ENCODE peak calls at places on chromosomes 5 and 9, in five cellular contexts. L is lower lobe of right lung, O is psoas muscle, U is transverse colon, R is astrocyte. B is an unnamed sample.

GRCh38 chr9:78026947-78027346 is 4.7 kb downstream of the GNAQ start:
- DNase-seq in L (no peak), O (no peak), U (no peak), R (no peak), B (no peak)

GRCh38 chr5:11324521-11325289 is 563.7 kb upstream of the DAP start:
- DNase-seq in L (no peak), O (no peak), U (no peak), R (no peak), B (no peak)

GRCh38 chr9:112149171-112149570 is 25.9 kb downstream of the SUSD1 start:
- DNase-seq in L (no peak), O (no peak), U (no peak), R (no peak), B (no peak)

GRCh38 chr5:78647411-78647818 is 1.2 kb downstream of the LHFPL2 start:
- DNase-seq in L (no peak), O (no peak), U (peak), R (peak), B (no peak)

GRCh38 chr5:139061856-139062255 is 136.3 kb downstream of the SIL1 start:
- DNase-seq in L (no peak), O (no peak), U (no peak), R (peak), B (no peak)

GRCh38 chr9:123513554-123513953 is 157.6 kb downstream of the CRB2 start:
- DNase-seq in L (no peak), O (no peak), U (no peak), R (no peak), B (no peak)

GRCh38 chr9:130219661-130220081 is 45.9 kb upstream of the HMCN2 start:
- DNase-seq in L (no peak), O (no peak), U (no peak), R (no peak), B (no peak)

GRCh38 chr5:80809451-80809850 is 150.7 kb upstream of the RASGRF2 start:
- DNase-seq in L (no peak), O (no peak), U (no peak), R (no peak), B (no peak)

GRCh38 chr9:36731068-36731467 is 158.4 kb downstream of the MELK start:
- DNase-seq in L (no peak), O (no peak), U (no peak), R (no peak), B (no peak)

GRCh38 chr9:31848505-31849285 is 535.7 kb upstream of the ACO1 start:
- DNase-seq in L (peak), O (no peak), U (no peak), R (no peak), B (no peak)

GRCh38 chr9:96875460-96876142 is 21.3 kb upstream of the ZNF782 start:
- DNase-seq in L (peak), O (peak), U (peak), R (peak), B (no peak)

GRCh38 chr5:73625314-73625904 is 587 bp upstream of the ARHGEF28 start:
- DNase-seq in L (no peak), O (no peak), U (no peak), R (no peak), B (no peak)

GRCh38 chr5:27217160-27217956 is 179.0 kb upstream of the CDH9 start:
- DNase-seq in L (no peak), O (no peak), U (no peak), R (no peak), B (no peak)

GRCh38 chr9:77403244-77403643 is 225.9 kb downstream of the VPS13A start:
- DNase-seq in L (no peak), O (no peak), U (no peak), R (no peak), B (no peak)

GRCh38 chr5:153827407-153827806 is 211.3 kb downstream of the FAM114A2 start:
- DNase-seq in L (no peak), O (no peak), U (no peak), R (no peak), B (no peak)

GRCh38 chr5:170211575-170212334 is 21.0 kb upstream of the C5orf58 start:
- DNase-seq in L (no peak), O (no peak), U (no peak), R (no peak), B (no peak)

GRCh38 chr9:37953204-37953774 is 49.4 kb upstream of the SLC25A51 start:
- DNase-seq in L (peak), O (no peak), U (no peak), R (no peak), B (no peak)

GRCh38 chr9:135605238-135605781 is 34.0 kb downstream of the GLT6D1 start:
- DNase-seq in L (no peak), O (peak), U (no peak), R (no peak), B (no peak)

GRCh38 chr5:160311491-160312138 is 749 bp downstream of the CCNJL start:
- DNase-seq in L (peak), O (peak), U (no peak), R (no peak), B (no peak)

GRCh38 chr5:88686077-88686541 is 196.9 kb downstream of the MEF2C start:
- DNase-seq in L (no peak), O (no peak), U (no peak), R (no peak), B (no peak)

GRCh38 chr9:99076030-99076429 is 28.9 kb upstream of the TGFBR1 start:
- DNase-seq in L (no peak), O (no peak), U (no peak), R (no peak), B (no peak)

GRCh38 chr9:99076483-99077171 is 28.3 kb upstream of the TGFBR1 start:
- DNase-seq in L (no peak), O (no peak), U (peak), R (no peak), B (no peak)

GRCh38 chr9:99075246-99075912 is 29.5 kb upstream of the TGFBR1 start:
- DNase-seq in L (no peak), O (no peak), U (no peak), R (no peak), B (no peak)

GRCh38 chr9:99079542-99079941 is 25.4 kb upstream of the TGFBR1 start:
- DNase-seq in L (no peak), O (no peak), U (no peak), R (no peak), B (no peak)

GRCh38 chr9:99078731-99079130 is 26.2 kb upstream of the TGFBR1 start:
- DNase-seq in L (no peak), O (no peak), U (no peak), R (no peak), B (no peak)
- H3K27ac ChIP-seq in L (no peak), O (no peak), U (no peak), R (no peak), B (no peak)

GRCh38 chr5:96148376-96148775 is 186.7 kb upstream of the ELL2 start:
- DNase-seq in L (no peak), O (no peak), U (no peak), R (no peak), B (no peak)
- H3K4me3 ChIP-seq in L (no peak), O (no peak), U (no peak), R (no peak), B (no peak)

GRCh38 chr5:176731506-176732192 is 78.7 kb upstream of the UNC5A start:
- DNase-seq in L (no peak), O (no peak), U (no peak), R (no peak), B (no peak)
- H3K27ac ChIP-seq in L (no peak), O (no peak), U (no peak), R (no peak), B (no peak)

GRCh38 chr9:17230646-17231045 is 95.8 kb downstream of the CNTLN start:
- DNase-seq in L (no peak), O (no peak), U (no peak), R (no peak), B (no peak)
- H3K4me3 ChIP-seq in L (no peak), O (no peak), U (no peak), R (no peak), B (no peak)

DNA sequence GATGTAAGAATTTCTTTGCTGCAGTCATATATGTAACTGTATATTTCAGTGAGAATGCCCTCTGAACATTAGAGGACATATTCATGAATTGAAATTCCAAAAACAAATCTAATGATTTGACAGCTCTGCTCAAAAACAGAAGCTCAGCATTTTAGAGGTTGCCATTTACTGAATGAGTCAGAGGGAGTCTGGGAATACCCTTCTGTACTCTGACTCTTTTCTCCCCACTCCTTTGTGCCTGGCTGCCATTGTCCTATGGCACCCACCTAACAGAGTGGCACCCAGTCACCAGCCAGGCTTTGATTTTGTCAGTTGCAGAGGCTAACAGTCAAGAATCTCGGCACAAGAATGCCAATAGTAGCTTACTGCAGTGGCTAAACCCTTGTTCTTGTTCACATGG is 133.6 kb downstream of the ATG10 start:
- DNase-seq in L (no peak), O (no peak), U (no peak), R (peak), B (no peak)
- H3K27ac ChIP-seq in L (no peak), O (no peak), U (no peak), R (no peak), B (no peak)

DNA sequence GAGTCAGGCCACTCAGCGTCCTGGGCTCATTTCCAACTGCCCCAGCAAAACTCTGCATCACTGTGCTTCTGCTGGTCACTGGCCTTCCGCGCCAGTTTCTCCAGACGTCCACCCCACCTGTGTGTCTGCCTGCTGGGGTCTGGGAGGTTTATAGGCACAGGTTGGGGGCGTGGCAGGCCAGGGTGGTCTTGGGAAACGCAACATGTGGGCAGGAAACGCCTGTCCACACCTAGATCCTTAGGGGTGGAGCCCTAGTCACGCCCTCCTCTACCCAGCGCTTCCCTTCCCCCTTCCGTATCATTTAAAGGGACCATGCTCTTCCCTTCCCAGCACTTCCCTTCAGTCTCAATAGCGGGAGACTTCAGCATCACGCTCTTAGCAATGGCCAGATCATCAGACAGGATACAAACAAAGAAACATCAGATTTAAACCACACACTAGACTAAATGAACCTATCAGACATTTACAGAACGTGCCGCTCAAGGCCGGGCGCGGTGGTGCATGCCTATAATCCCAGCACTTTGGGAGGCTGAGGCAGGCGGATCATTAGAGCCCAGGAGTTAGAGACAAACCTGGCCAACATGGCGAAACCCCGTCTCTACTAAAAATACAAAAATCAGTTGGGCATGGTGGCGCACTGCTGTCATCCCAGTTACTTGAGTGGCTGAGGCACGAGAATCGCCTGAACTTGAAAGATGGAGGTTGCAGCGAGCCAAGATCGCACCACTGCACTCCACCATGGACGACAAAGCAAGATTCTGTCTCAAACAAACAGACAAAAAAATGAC is 11.8 kb upstream of the BTNL9 start:
- DNase-seq in L (no peak), O (no peak), U (no peak), R (no peak), B (no peak)
- H3K4me3 ChIP-seq in L (no peak), O (no peak), U (no peak), R (no peak), B (no peak)

GRCh38 chr5:151101746-151102145 is 20.9 kb upstream of the TNIP1 start:
- DNase-seq in L (no peak), O (no peak), U (no peak), R (no peak), B (no peak)

GRCh38 chr5:151101151-151101550 is 20.3 kb upstream of the TNIP1 start:
- DNase-seq in L (no peak), O (no peak), U (no peak), R (no peak), B (no peak)

GRCh38 chr5:151098185-151098813 is 17.5 kb upstream of the TNIP1 start:
- DNase-seq in L (no peak), O (no peak), U (no peak), R (no peak), B (no peak)

GRCh38 chr5:151097081-151097480 is 16.2 kb upstream of the TNIP1 start:
- DNase-seq in L (no peak), O (no peak), U (no peak), R (no peak), B (no peak)

DNA sequence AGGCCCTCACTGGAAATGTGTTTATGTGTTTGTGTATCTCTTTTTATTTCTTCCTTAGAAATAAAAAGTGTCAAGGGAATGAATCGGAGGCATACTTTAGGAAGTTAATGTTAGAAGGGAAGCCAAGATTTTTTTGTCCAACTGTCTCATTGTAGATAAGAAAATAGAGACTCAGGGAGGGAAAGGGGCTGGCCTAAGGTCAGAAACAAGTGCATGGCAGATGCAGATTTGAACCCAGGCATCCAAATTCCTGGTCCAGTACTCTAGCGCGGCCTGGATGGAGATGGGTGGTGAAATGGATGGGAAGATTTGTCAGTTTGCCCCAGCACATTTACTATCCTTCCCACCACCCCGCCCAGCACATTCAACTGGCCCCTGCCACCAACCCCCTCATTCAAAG is 19.9 kb upstream of the TNIP1 start:
- DNase-seq in L (no peak), O (no peak), U (no peak), R (no peak), B (no peak)
- H3K27ac ChIP-seq in L (peak), O (peak), U (peak), R (no peak), B (peak)

DNA sequence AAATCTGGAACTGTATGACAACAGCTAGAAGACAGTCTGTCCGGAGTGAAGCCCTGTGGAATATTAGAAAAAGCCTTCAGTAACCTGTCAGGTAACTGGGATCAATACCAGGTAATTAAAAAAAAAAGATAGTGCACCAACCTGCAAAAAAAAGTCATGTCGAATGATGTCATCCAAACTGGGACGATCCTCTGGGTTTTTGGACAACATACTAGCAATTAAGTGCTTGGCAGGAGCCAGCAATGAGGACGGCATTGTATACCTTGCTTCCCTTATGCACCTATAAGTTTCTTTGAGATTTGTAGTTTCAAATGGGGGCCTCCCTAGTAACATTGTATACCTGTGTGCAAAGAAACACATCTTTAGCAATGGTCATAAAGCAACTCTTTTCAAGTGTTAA is 2.8 kb downstream of the PLK2 start:
- DNase-seq in L (no peak), O (no peak), U (no peak), R (no peak), B (no peak)
- H3K4me3 ChIP-seq in L (peak), O (peak), U (no peak), R (peak), B (peak)

DNA sequence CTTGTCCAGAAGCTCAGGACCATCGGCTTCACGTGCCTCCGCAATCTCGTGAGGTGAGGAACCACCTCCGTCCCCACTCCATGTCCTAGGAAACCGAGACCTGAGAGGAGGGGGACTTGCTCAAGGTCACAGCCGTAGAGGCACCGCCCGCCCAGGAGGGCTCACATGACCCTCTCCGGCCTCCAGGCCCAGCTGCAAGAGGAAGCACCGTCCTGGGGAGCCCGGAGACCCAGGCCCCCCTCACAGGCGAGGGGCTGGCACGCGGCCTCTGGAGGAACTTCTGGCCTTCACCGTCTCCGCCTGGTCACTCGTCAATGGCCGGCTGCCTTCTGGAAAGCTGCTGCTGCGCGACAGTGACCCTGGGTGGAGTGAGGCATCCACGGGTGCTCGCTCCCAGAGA is 24.2 kb downstream of the FAM78A start:
- DNase-seq in L (peak), O (no peak), U (no peak), R (no peak), B (no peak)
- H3K27ac ChIP-seq in L (peak), O (no peak), U (peak), R (no peak), B (no peak)